ENCODE peak calls at places on chromosomes 7 and 10, in seven cellular contexts. G is GM06990, E is brain microvascular endothelial cell, A is AG09319, C is osteoblast, Y is fibroblast of lung, K is foreskin fibroblast. V is an unnamed sample.

GRCh38 chr7:17941171-17941490 is 837 bp upstream of the SNX13 start:
- DNase-seq in G (no peak), E (no peak), A (no peak), C (no peak), Y (peak), K (no peak), V (no peak)

GRCh38 chr7:128876586-128876977 is 13.9 kb downstream of the ATP6V1F start:
- DNase-seq in G (no peak), E (no peak), A (no peak), C (no peak), Y (no peak), K (no peak), V (no peak)

GRCh38 chr10:130778166-130778545 is 533.4 kb downstream of the TCERG1L start:
- DNase-seq in G (no peak), E (no peak), A (no peak), C (no peak), Y (no peak), K (no peak), V (no peak)

GRCh38 chr10:34702093-34702952 is 112.8 kb downstream of the PARD3 start:
- DNase-seq in G (no peak), E (no peak), A (no peak), C (no peak), Y (no peak), K (no peak), V (no peak)

GRCh38 chr7:5397657-5398237 is 25.9 kb downstream of the TNRC18 start:
- DNase-seq in G (no peak), E (no peak), A (no peak), C (no peak), Y (no peak), K (no peak), V (peak)

GRCh38 chr7:135672560-135673359 is 10.4 kb downstream of the STMP1 start:
- DNase-seq in G (no peak), E (peak), A (peak), C (peak), Y (peak), K (peak), V (peak)

GRCh38 chr10:122241836-122242235 is 29.3 kb upstream of the BTBD16 start:
- DNase-seq in G (no peak), E (no peak), A (no peak), C (no peak), Y (no peak), K (no peak), V (no peak)

GRCh38 chr10:132137111-132138072 is 49.4 kb upstream of the DPYSL4 start:
- DNase-seq in G (no peak), E (no peak), A (no peak), C (no peak), Y (no peak), K (no peak), V (no peak)

GRCh38 chr7:92681633-92682032 is 91.4 kb upstream of the FAM133B start:
- DNase-seq in G (no peak), E (no peak), A (no peak), C (no peak), Y (no peak), K (no peak), V (no peak)

GRCh38 chr10:83603708-83604107 is 535.6 kb upstream of the GHITM start:
- DNase-seq in G (peak), E (peak), A (no peak), C (no peak), Y (peak), K (no peak), V (peak)

GRCh38 chr10:66717221-66717981 is 208.4 kb upstream of the LRRTM3 start:
- DNase-seq in G (no peak), E (no peak), A (no peak), C (no peak), Y (no peak), K (no peak), V (no peak)

GRCh38 chr7:23863209-23863798 is 153.3 kb downstream of the STK31 start:
- DNase-seq in G (no peak), E (peak), A (peak), C (no peak), Y (peak), K (peak), V (peak)

GRCh38 chr10:60122190-60122589 is 215.8 kb upstream of the CCDC6 start:
- DNase-seq in G (no peak), E (no peak), A (no peak), C (no peak), Y (no peak), K (no peak), V (no peak)

GRCh38 chr10:60123668-60124067 is 217.3 kb upstream of the CCDC6 start:
- DNase-seq in G (no peak), E (no peak), A (no peak), C (peak), Y (peak), K (peak), V (no peak)

GRCh38 chr10:60123172-60123571 is 216.8 kb upstream of the CCDC6 start:
- DNase-seq in G (no peak), E (peak), A (no peak), C (peak), Y (peak), K (peak), V (no peak)

GRCh38 chr10:60125928-60126327 is 219.6 kb upstream of the CCDC6 start:
- DNase-seq in G (no peak), E (no peak), A (no peak), C (no peak), Y (no peak), K (no peak), V (no peak)

DNA sequence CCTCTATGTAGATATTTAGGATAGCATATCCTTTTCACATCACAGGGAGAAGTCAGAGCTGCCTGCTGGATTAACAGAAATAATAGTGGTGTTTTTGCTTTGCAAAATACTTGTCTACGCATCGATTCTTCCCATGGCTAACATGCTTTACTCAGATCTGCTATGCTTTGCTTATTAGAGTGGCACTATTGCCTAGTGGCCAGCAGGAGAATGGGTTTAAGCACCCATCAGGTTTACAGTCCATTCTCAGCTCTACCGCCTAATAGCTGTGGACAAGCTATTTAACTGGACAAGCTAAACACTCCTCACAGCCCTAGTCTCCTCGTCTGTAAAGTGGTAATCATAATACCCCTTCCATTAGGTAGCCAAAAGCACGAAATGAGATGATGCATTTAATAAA is 218.2 kb upstream of the CCDC6 start:
- DNase-seq in G (no peak), E (no peak), A (no peak), C (no peak), Y (no peak), K (no peak), V (no peak)
- TF ChIP-seq CTCF in G (no peak), E (no peak), A (no peak), C (no peak), Y (no peak), K (no peak), V (no peak)

DNA sequence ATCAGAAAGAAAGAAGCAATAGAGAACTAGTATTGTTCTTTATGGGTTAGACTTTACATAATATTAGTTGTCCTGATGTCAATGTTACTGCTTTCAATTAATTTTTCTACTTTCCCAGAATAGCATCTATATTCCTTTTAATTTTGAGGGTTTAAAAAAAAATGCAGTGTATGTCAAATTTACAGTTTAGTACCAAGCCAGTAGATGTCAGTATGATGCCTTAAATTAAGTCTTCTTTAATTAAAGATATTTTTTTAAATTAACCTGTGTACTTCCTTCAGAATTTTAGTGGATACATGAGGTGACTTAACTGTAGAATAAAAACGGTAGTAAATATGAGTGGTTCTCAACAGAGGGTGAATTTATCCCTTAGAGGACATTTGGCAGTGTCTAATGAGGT is 35.2 kb upstream of the STOX1 start:
- DNase-seq in G (no peak), E (no peak), A (no peak), C (no peak), Y (peak), K (no peak), V (no peak)
- TF ChIP-seq CTCF in G (no peak), E (no peak), A (peak), C (peak), Y (peak), K (no peak), V (no peak)

GRCh38 chr7:143382126-143382790 is 1.1 kb downstream of the ZYX start:
- DNase-seq in G (no peak), E (no peak), A (no peak), C (peak), Y (no peak), K (no peak), V (no peak)

GRCh38 chr7:143380646-143381426 is at the start of gene ZYX:
- DNase-seq in G (peak), E (peak), A (peak), C (peak), Y (peak), K (peak), V (peak)

GRCh38 chr7:143381427-143382125 is 431 bp downstream of the ZYX start:
- DNase-seq in G (no peak), E (peak), A (peak), C (peak), Y (peak), K (peak), V (no peak)

GRCh38 chr7:143379607-143380263 is 1.4 kb upstream of the ZYX start:
- DNase-seq in G (no peak), E (no peak), A (no peak), C (peak), Y (no peak), K (no peak), V (no peak)

DNA sequence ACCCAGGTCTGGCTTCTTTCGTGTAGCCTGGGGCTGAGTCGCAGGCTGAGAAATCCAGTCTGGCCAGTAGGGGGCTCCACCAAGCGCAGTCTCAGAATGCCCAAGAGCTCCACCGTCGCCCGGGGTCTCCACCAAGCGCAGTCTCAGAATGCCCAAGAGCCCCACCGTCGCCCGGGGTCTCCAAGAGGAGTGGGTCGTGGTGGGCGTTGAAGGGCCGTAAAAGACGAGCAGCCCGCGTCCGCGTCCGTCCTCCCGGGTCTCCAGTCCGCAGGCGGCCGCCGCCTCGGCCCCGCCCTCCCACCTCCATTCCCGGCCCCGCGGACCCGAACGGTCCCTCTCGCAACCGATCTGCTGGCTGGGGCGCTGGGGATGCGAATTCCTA is 890 bp upstream of the ZYX start:
- DNase-seq in G (peak), E (peak), A (peak), C (peak), Y (peak), K (peak), V (peak)
- TF ChIP-seq CTCF in G (peak), E (peak), A (peak), C (peak), Y (peak), K (peak), V (peak)

GRCh38 chr10:90437452-90437851 is 420.4 kb downstream of the HTR7 start:
- DNase-seq in G (no peak), E (no peak), A (no peak), C (peak), Y (peak), K (no peak), V (no peak)
- TF ChIP-seq CTCF in G (no peak), E (peak), A (no peak), C (peak), Y (peak), K (no peak), V (no peak)

GRCh38 chr10:6275022-6275997 is 72.6 kb downstream of the PFKFB3 start:
- DNase-seq in G (peak), E (peak), A (peak), C (peak), Y (peak), K (peak), V (peak)
- TF ChIP-seq CTCF in G (peak), E (peak), A (no peak), C (no peak), Y (no peak), K (no peak), V (no peak)

GRCh38 chr7:11153694-11154093 is 180.0 kb downstream of the PHF14 start:
- DNase-seq in G (no peak), E (no peak), A (no peak), C (no peak), Y (no peak), K (no peak), V (no peak)
- TF ChIP-seq CTCF in G (no peak), E (no peak), A (no peak), C (peak), Y (no peak), K (no peak), V (no peak)

DNA sequence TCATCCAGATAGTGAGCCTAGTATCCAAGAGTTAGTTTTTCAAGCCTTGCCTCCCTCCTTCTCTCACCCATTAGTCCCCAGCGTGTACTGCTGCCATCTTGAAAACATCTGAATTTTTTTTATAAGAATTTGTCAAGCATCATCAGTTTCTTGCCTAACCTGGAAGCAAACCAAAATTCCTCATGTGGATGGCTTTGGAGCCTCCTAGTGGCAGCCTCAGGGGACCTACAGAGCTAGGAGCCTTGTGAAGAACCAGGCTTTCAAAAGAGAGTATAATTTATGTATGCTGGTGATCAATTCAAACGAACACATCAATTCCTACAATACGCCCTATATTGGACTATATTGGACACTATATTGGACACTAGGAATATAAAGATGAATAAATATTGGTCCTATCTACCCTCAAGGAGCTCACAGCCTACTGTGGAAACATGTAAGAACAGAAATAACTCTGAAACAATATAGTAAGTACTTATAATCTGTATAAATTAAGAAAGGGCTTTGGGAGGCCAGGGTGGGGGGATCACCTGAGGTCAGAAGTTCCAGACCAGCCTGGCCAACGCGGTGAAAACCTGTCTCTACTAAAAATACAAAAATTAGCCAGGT is 63.4 kb downstream of the HPSE2 start:
- DNase-seq in G (no peak), E (peak), A (no peak), C (no peak), Y (peak), K (peak), V (no peak)
- TF ChIP-seq CTCF in G (peak), E (peak), A (peak), C (no peak), Y (peak), K (peak), V (no peak)

GRCh38 chr10:22218448-22218847 is 633 bp upstream of the EBLN1 start:
- DNase-seq in G (no peak), E (no peak), A (no peak), C (no peak), Y (peak), K (no peak), V (no peak)
- TF ChIP-seq CTCF in G (no peak), E (peak), A (no peak), C (peak), Y (peak), K (no peak), V (no peak)

DNA sequence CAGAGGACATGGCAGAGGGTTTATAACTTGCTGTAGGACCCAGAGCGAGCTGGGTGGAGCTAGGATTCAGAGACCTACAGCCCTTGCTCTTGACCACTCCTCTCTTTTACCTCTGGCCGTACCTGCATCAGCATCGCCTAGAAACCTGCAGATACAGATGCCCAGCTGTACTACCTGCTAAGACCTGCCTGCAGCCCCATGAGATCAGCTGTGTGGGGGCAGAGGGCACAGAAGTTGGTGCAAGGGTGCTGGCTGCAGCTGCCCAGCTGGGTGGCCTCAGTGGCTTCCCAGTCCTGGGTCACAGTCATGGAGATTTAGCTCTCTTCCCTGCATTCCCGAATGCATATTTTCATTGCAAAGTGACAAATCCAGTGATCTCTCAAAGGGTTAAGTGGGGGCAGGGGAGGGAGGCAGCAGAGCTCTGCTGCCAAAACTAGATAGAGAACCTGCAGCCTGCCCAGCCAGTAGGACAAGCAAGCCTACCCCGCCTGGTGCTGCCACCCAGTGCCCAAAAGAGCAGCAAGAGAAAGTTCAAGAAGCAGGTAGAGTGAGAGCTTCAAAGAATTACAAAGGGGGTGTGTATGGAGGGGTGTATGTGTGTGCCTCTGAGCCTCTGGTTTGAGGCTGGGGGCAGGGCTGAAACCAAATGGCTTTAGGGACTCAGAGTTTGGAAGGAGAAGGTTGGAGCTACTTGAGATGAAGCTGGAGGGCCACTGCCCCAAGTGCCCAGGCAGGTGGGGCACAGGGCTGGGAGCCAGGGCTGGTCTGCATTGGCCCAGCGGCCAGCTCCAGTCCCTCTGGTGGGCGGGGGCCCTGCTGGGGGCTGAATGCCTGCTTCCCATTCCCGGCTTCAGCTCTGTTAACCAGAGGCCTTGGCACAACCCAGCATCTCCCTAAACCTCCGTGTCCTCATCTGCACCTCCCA is 6.8 kb downstream of the FAM241B start:
- DNase-seq in G (no peak), E (no peak), A (no peak), C (peak), Y (no peak), K (no peak), V (no peak)
- TF ChIP-seq CTCF in G (peak), E (peak), A (no peak), C (peak), Y (no peak), K (peak), V (no peak)

GRCh38 chr10:60496181-60496580 is 106.5 kb upstream of the ANK3 start:
- DNase-seq in G (no peak), E (no peak), A (no peak), C (no peak), Y (no peak), K (no peak), V (no peak)

GRCh38 chr10:60491162-60491561 is 101.5 kb upstream of the ANK3 start:
- DNase-seq in G (no peak), E (no peak), A (no peak), C (no peak), Y (no peak), K (no peak), V (no peak)

GRCh38 chr10:60494774-60495173 is 105.1 kb upstream of the ANK3 start:
- DNase-seq in G (no peak), E (no peak), A (no peak), C (peak), Y (no peak), K (no peak), V (no peak)

GRCh38 chr10:60497364-60497763 is 107.7 kb upstream of the ANK3 start:
- DNase-seq in G (no peak), E (no peak), A (no peak), C (no peak), Y (no peak), K (no peak), V (no peak)

DNA sequence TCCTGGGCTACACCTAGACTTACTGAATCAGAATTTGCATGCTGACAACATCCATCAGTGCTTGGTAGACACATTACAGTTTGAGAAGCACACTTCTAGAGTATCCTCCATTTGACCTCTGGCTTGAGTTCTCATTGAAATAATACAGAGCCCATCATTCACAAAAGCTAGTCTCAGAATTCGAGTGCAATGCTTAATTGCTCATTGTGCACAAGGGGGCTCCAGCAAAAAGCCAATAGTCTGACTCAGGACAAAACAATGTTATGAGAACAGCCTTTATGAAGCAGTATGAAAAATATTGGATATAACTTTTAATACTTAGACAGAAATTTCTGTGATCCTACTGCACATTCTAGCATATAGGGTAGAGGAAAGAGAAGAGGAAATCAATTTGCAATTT is 105.7 kb upstream of the ANK3 start:
- DNase-seq in G (no peak), E (peak), A (no peak), C (peak), Y (peak), K (no peak), V (no peak)
- TF ChIP-seq CTCF in G (no peak), E (peak), A (no peak), C (no peak), Y (peak), K (no peak), V (no peak)